ENCODE peak calls at places on chromosomes 1 and 21, in seven cellular contexts. E is IMR-90, U is ovary, J is heart left ventricle, K is uterus, R is H1, V is vagina. L is an unnamed sample.

GRCh38 chr1:40313329-40313957 is 3.6 kb downstream of the COL9A2 start:
- DNase-seq in R (no peak), J (no peak), E (no peak), U (no peak), V (peak), K (no peak), L (no peak)

GRCh38 chr1:100799954-100800612 is 80.5 kb downstream of the VCAM1 start:
- DNase-seq in K (no peak), J (no peak), R (no peak), V (no peak), U (no peak), E (peak), L (no peak)

GRCh38 chr1:25594971-25595370 is 21.6 kb upstream of the MAN1C1 start:
- DNase-seq in U (no peak), J (no peak), V (no peak), R (no peak), K (no peak), E (no peak), L (no peak)

GRCh38 chr1:200090252-200091159 is 63.0 kb downstream of the NR5A2 start:
- DNase-seq in J (no peak), K (no peak), V (no peak), R (no peak), U (no peak), E (peak), L (no peak)

GRCh38 chr1:183417691-183418491 is at the start of gene NMNAT2:
- DNase-seq in V (no peak), R (peak), K (no peak), U (no peak), E (peak), J (peak), L (peak)

GRCh38 chr1:236534164-236534651 is 10.4 kb downstream of the LGALS8 start:
- DNase-seq in E (peak), V (no peak), J (no peak), R (no peak), K (no peak), U (no peak), L (no peak)

GRCh38 chr1:207336559-207337467 is 15.3 kb downstream of the CD55 start:
- DNase-seq in E (peak), K (no peak), R (no peak), V (no peak), J (no peak), U (no peak), L (no peak)

GRCh38 chr1:12012560-12013316 is 6.6 kb upstream of the MIIP start:
- DNase-seq in U (no peak), K (no peak), J (no peak), R (no peak), V (no peak), E (no peak), L (no peak)

GRCh38 chr21:41583274-41583790 is 75.4 kb upstream of the TMPRSS2 start:
- DNase-seq in R (peak), E (peak), J (no peak), V (peak), U (peak), K (no peak), L (peak)

GRCh38 chr1:204232530-204232929 is 18.7 kb upstream of the GOLT1A start:
- DNase-seq in V (no peak), R (no peak), U (no peak), E (peak), J (no peak), K (no peak), L (no peak)

GRCh38 chr1:87392241-87393192 is 63.8 kb downstream of the LMO4 start:
- DNase-seq in K (no peak), V (no peak), E (peak), R (no peak), U (no peak), J (no peak), L (no peak)

GRCh38 chr1:232244426-232244825 is 385.5 kb downstream of the SIPA1L2 start:
- DNase-seq in J (no peak), V (no peak), K (no peak), R (no peak), E (no peak), U (no peak), L (no peak)

GRCh38 chr1:56068210-56068609 is 511.2 kb downstream of the PLPP3 start:
- DNase-seq in V (no peak), J (no peak), U (no peak), K (no peak), R (no peak), E (no peak), L (no peak)

GRCh38 chr1:193156826-193157142 is 29.6 kb downstream of the B3GALT2 start:
- DNase-seq in E (no peak), R (no peak), V (no peak), K (no peak), J (no peak), U (no peak), L (no peak)

GRCh38 chr1:243508303-243508713 is 252.5 kb downstream of the SDCCAG8 start:
- DNase-seq in E (no peak), K (no peak), V (no peak), R (no peak), J (no peak), U (no peak), L (no peak)

GRCh38 chr21:17612023-17612564 is 607 bp downstream of the BTG3 start:
- DNase-seq in E (peak), K (peak), J (peak), U (peak), V (no peak), R (peak), L (peak)

GRCh38 chr1:75130865-75131592 is 3.2 kb upstream of the LHX8 start:
- DNase-seq in V (no peak), K (no peak), E (no peak), J (no peak), U (no peak), R (peak), L (no peak)

GRCh38 chr1:4653796-4654715 is at the start of gene AJAP1:
- DNase-seq in J (no peak), E (no peak), V (no peak), R (peak), K (no peak), U (peak), L (no peak)

GRCh38 chr1:36106269-36106668 is 17.6 kb downstream of the ADPRS start:
- DNase-seq in J (no peak), U (no peak), R (no peak), K (no peak), V (no peak), E (no peak), L (no peak)

GRCh38 chr1:179156026-179156425 is 73.5 kb downstream of the ABL2 start:
- DNase-seq in R (no peak), K (no peak), E (no peak), V (no peak), U (no peak), J (no peak), L (no peak)

GRCh38 chr1:203702130-203702577 is 62.8 kb upstream of the LAX1 start:
- DNase-seq in R (peak), K (peak), V (no peak), U (peak), E (peak), J (no peak), L (peak)

GRCh38 chr1:22778842-22779520 is 68.3 kb downstream of the EPHB2 start:
- DNase-seq in J (peak), U (peak), R (no peak), E (no peak), V (no peak), K (peak), L (no peak)

GRCh38 chr1:152654110-152654509 is 9.1 kb upstream of the LCE2D start:
- DNase-seq in R (peak), U (no peak), K (no peak), J (no peak), V (no peak), E (peak), L (peak)

GRCh38 chr1:236142358-236143103 is at the start of gene GPR137B:
- DNase-seq in V (no peak), E (peak), K (peak), U (peak), R (peak), J (peak), L (peak)

GRCh38 chr1:228725178-228725577 is 10.1 kb upstream of the RHOU start:
- DNase-seq in V (no peak), J (no peak), E (no peak), U (no peak), K (peak), R (no peak), L (no peak)

GRCh38 chr1:28266920-28267322 is 7.6 kb downstream of the SESN2 start:
- DNase-seq in V (no peak), U (peak), J (no peak), E (no peak), R (no peak), K (no peak), L (no peak)

GRCh38 chr1:177209357-177209756 is 38.6 kb downstream of the BRINP2 start:
- DNase-seq in E (peak), R (no peak), U (peak), J (peak), K (peak), V (no peak), L (peak)

GRCh38 chr1:245370905-245371581 is 216.3 kb downstream of the KIF26B start:
- DNase-seq in K (no peak), E (no peak), R (no peak), V (no peak), U (no peak), J (peak), L (no peak)

DNA sequence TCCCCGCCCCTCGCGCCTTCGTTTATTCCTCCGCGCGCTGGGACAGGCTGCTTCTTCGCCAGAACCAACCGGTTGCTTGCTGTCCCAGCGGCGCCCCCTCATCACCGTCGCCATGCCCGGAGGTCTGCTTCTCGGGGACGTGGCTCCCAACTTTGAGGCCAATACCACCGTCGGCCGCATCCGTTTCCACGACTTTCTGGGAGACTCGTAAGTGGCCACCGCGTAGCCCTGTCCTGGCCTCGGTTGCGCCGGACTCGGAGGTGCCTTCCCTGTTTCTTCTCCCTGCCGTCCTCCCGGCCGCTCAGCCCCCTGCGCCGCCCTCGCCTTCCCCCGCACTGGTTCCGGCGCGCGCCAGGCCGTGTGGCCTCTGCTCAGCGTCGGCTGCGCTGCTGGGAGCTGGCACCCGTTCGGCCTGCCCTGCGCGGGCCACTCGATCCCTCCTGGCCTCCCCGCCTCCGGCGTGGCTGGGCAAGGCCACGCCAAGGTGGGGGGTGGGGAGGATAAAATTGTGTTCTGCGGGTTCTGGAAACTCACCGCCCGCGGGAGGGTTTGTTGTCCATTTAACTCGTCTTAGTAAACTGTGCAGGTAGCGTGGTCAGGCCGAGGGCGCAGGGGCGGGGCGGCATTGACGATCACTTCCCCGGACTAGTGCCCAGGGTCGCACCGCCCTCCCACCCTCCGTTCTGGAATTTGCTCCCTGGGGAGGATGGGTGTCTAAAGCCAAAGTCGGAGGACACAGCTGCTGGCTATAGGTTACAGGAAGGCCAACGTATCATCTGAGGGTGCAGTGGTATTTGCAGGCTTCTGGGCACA is at the start of gene PRDX6:
- DNase-seq in K (peak), U (peak), E (peak), R (peak), J (peak), V (no peak), L (peak)
- TF ChIP-seq CTCF in K (no peak), U (no peak), E (no peak), R (no peak), J (no peak), V (no peak), L (no peak)

GRCh38 chr1:2567083-2567679 is 11.0 kb downstream of the TNFRSF14 start:
- DNase-seq in V (no peak), K (no peak), J (peak), E (no peak), U (no peak), R (no peak), L (no peak)
- TF ChIP-seq POLR2A in V (no peak), K (no peak), J (no peak), E (no peak), U (no peak), R (no peak), L (no peak)

DNA sequence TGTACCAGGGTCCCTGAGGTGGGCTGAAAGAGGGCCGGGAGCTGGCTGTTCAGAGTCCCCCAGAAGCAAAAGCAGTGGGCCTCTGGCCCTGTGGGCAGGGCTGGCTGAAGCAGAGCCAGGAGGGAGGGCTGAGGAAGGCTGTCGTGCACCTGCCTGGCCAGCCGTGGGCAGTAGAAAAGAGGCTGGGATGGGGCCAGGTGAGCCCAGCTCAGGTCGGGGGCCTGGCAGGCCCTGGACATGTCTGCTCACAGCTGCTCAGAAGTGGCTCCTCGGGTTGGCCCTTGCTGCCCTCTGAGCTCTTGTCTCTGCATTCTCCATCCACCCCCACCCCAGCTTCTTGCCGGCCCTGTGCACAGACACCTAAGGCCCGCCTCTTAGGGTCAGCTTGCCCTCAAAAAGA is 60.0 kb downstream of the TCP10L start:
- DNase-seq in U (no peak), K (no peak), V (no peak), J (no peak), E (no peak), R (no peak), L (no peak)
- H3K27ac ChIP-seq in U (no peak), K (peak), V (peak), J (peak), E (no peak), R (no peak), L (no peak)

DNA sequence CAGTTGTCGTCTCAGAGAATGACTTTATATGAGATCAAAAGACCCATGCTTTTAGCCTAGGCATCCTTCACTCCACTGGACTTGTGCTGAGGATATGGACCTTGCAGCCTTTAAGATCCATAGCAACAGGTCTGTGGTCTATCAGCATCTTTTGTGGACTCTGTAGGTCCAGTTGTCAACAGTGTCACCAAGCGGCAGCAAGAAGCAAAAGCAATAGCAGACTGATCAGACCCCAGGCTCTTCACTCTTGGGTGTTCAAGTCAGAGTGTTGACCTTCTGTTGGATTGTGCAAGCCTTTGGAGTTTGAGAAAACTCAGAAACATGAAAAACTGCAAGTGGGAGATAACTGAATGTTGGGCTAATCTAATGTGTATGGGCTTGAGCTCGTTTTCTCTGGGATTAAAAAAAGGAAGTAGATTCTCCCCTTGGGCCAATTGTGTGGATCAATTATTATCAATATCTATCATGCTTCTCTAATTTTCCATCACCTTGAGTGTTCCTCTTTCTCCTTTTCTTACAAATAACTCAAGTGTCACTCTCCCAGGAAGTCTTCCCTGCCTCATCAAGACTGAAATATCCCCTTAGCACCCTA is 144.2 kb downstream of the LYPLAL1 start:
- DNase-seq in K (no peak), U (no peak), J (no peak), V (no peak), E (no peak), R (no peak), L (no peak)
- TF ChIP-seq CTCF in K (no peak), U (no peak), J (no peak), V (no peak), E (no peak), R (peak), L (peak)

DNA sequence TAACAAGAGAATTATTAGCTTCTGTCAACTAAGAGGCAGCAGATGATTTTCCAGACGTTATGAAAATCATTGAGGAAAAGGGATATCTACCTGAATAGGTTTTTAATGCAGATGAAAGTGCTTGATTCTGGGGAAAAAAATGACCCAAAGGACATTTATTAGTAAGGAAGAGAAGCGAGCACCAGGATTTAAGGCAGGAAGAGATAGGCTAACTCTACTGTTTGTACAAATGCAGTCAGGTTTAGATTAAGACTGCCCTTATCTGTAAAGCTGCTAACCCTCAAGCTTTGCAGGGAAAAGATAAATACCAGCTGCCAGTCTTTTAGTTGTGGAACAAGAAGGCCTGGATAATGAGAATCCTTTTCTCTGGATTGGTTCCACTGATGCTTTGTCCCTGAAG is 33.0 kb upstream of the LRIG2 start:
- DNase-seq in J (no peak), V (no peak), E (peak), U (no peak), R (no peak), K (no peak), L (no peak)
- TF ChIP-seq POLR2A in J (no peak), V (no peak), E (no peak), U (no peak), R (no peak), K (no peak), L (no peak)

DNA sequence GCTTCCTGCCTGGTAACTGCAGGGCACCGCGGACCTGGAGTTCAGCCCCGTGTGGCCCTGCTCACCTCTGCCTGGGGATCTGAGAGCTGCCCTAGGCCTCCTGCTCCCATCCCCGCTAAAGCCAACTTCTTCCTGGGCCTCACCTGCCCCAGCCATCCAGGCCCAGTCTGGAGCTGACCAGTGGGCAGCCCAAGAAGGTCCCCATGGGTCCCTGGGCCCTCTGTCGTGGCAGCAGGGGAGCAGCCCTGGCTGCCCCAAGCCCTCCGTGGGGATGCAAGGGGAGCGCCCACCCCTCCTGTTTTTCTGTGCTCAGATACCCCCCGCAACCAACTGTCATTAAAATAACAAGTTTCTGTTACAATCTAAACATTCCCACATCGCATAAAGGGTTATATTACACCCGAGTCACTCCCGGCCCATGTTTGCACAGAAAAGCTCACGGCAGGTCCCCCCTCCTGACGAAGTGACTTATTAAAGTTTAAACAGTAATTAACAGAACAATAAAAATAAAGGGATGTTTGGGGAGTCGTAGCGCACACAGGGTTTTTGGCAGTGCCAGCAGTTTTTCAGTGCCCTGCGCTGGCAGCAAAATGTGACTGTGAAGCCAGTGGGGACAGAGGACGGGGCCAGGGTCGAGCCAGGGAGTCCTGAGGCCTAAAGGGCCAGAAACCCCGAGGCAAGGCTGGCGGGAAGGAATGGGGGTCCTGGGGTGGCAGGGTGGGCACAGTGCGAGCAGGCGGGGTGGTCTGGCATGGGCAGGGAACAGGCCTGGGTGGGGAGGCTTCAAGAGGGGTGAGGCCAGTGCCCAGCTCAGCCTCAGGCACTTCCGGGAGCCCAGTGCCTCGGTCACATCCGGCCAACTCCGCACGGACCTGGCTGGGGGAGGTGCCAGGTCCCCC is 121.5 kb downstream of the CASZ1 start:
- DNase-seq in V (no peak), E (no peak), J (no peak), R (no peak), K (no peak), U (no peak), L (peak)
- H3K27ac ChIP-seq in V (no peak), E (no peak), J (peak), R (no peak), K (peak), U (no peak), L (peak)

GRCh38 chr1:107748529-107748928 is 216.5 kb downstream of the VAV3 start:
- DNase-seq in E (peak), J (no peak), V (no peak), K (no peak), R (no peak), U (no peak), L (no peak)
- TF ChIP-seq CTCF in E (peak), J (no peak), V (no peak), K (peak), R (peak), U (no peak), L (peak)

GRCh38 chr1:167987174-167987573 is 50.3 kb upstream of the MPC2 start:
- DNase-seq in V (no peak), K (no peak), U (no peak), J (no peak), E (peak), R (no peak), L (no peak)

GRCh38 chr1:167981933-167982332 is 45.1 kb upstream of the MPC2 start:
- DNase-seq in V (no peak), U (no peak), R (no peak), E (peak), K (no peak), J (no peak), L (no peak)

GRCh38 chr1:167983797-167984196 is 46.9 kb upstream of the MPC2 start:
- DNase-seq in J (no peak), E (no peak), V (no peak), R (no peak), K (no peak), U (no peak), L (no peak)

GRCh38 chr1:167984886-167985489 is 48.1 kb upstream of the MPC2 start:
- DNase-seq in K (no peak), R (no peak), E (no peak), J (no peak), V (no peak), U (no peak), L (no peak)
- TF ChIP-seq POLR2A in K (no peak), R (no peak), E (no peak), J (no peak), V (no peak), U (no peak), L (no peak)

GRCh38 chr1:94928293-94928939 is 1.5 kb upstream of the CNN3 start:
- DNase-seq in R (no peak), J (no peak), E (no peak), U (no peak), K (no peak), V (no peak), L (no peak)
- H3K27ac ChIP-seq in R (peak), J (peak), E (peak), U (peak), K (peak), V (peak), L (peak)

L was measured in body of pancreas.